ENCODE peak calls at places on chromosomes 16 and 17, in eight cellular contexts. Q is PC-9, N is AG10803, A is ovary, M is adrenal gland, T is coronary artery, R is fibroblast of the aortic adventitia, O is OCI-LY7. F is an unnamed sample.

GRCh38 chr16:78106659-78107058 is 7.2 kb downstream of the WWOX start:
- DNase-seq in O (no peak), A (no peak), M (no peak), R (no peak), N (no peak), T (no peak), Q (no peak), F (no peak)

GRCh38 chr17:3557768-3558583 is at the start of gene TRPV3:
- DNase-seq in O (no peak), Q (peak), A (no peak), R (peak), M (peak), N (peak), T (no peak), F (no peak)

GRCh38 chr17:44767493-44767892 is 8.7 kb downstream of the ADAM11 start:
- DNase-seq in T (no peak), A (no peak), N (no peak), Q (no peak), O (peak), M (no peak), R (no peak), F (no peak)

GRCh38 chr17:76145231-76146052 is 4.4 kb upstream of the FOXJ1 start:
- DNase-seq in A (no peak), Q (no peak), M (no peak), O (peak), N (no peak), R (no peak), T (no peak), F (no peak)

GRCh38 chr16:2819939-2820835 is 3.1 kb downstream of the PRSS21 start:
- DNase-seq in Q (no peak), N (no peak), O (no peak), A (no peak), T (no peak), R (no peak), M (no peak), F (no peak)

GRCh38 chr17:50661795-50662391 is 27.2 kb downstream of the ABCC3 start:
- DNase-seq in A (no peak), Q (peak), R (peak), O (peak), N (peak), T (no peak), M (peak), F (no peak)

GRCh38 chr16:1688807-1689560 is 10.9 kb downstream of the JPT2 start:
- DNase-seq in T (no peak), R (peak), A (no peak), Q (peak), N (no peak), O (no peak), M (no peak), F (peak)

GRCh38 chr17:41098476-41098875 is 534 bp upstream of the KRTAP4-8 start:
- DNase-seq in Q (no peak), O (no peak), A (no peak), T (no peak), M (no peak), R (no peak), N (peak), F (no peak)

GRCh38 chr17:35748323-35748960 is 4.6 kb downstream of the GAS2L2 start:
- DNase-seq in M (peak), A (no peak), N (no peak), R (no peak), O (no peak), Q (peak), T (no peak), F (no peak)

GRCh38 chr16:60331168-60331567 is 1597.1 kb upstream of the GOT2 start:
- DNase-seq in Q (no peak), R (no peak), M (no peak), T (no peak), N (no peak), A (no peak), O (no peak), F (no peak)

GRCh38 chr17:61420128-61420527 is 20.5 kb downstream of the TBX2 start:
- DNase-seq in Q (no peak), A (no peak), O (no peak), M (no peak), T (no peak), R (no peak), N (no peak), F (no peak)

GRCh38 chr17:73586921-73587680 is 57.1 kb downstream of the SDK2 start:
- DNase-seq in R (no peak), O (peak), T (no peak), M (peak), A (no peak), N (no peak), Q (no peak), F (no peak)

GRCh38 chr16:27624154-27625049 is 74.5 kb downstream of the KATNIP start:
- DNase-seq in O (no peak), R (no peak), M (no peak), T (no peak), Q (no peak), N (no peak), A (no peak), F (no peak)

GRCh38 chr16:82302007-82302733 is 132.1 kb upstream of the MPHOSPH6 start:
- DNase-seq in Q (no peak), T (no peak), A (no peak), R (no peak), N (no peak), O (no peak), M (no peak), F (no peak)

GRCh38 chr17:38890410-38890746 is 20.5 kb downstream of the LASP1 start:
- DNase-seq in T (no peak), O (no peak), M (no peak), R (no peak), N (no peak), A (no peak), Q (no peak), F (no peak)

GRCh38 chr16:1042776-1043349 is 29.7 kb upstream of the SSTR5 start:
- DNase-seq in R (no peak), M (no peak), T (no peak), Q (no peak), A (no peak), N (no peak), O (no peak), F (no peak)

GRCh38 chr17:70968302-70968701 is 799.0 kb downstream of the KCNJ2 start:
- DNase-seq in M (no peak), O (no peak), Q (no peak), A (no peak), T (no peak), R (no peak), N (no peak), F (no peak)

GRCh38 chr16:87380875-87381274 is 2.7 kb downstream of the FBXO31 start:
- DNase-seq in O (no peak), N (peak), T (no peak), A (no peak), M (no peak), R (peak), Q (no peak), F (no peak)

GRCh38 chr17:41681776-41682175 is 6.9 kb upstream of the EIF1 start:
- DNase-seq in M (no peak), Q (no peak), O (no peak), N (no peak), A (no peak), R (no peak), T (no peak), F (no peak)

GRCh38 chr17:17535957-17536356 is 39.8 kb upstream of the RASD1 start:
- DNase-seq in R (no peak), N (peak), T (peak), M (peak), O (no peak), Q (no peak), A (no peak), F (no peak)

GRCh38 chr17:58641937-58642336 is 49.9 kb downstream of the TEX14 start:
- DNase-seq in Q (no peak), R (no peak), A (no peak), M (no peak), N (no peak), O (no peak), T (no peak), F (no peak)

DNA sequence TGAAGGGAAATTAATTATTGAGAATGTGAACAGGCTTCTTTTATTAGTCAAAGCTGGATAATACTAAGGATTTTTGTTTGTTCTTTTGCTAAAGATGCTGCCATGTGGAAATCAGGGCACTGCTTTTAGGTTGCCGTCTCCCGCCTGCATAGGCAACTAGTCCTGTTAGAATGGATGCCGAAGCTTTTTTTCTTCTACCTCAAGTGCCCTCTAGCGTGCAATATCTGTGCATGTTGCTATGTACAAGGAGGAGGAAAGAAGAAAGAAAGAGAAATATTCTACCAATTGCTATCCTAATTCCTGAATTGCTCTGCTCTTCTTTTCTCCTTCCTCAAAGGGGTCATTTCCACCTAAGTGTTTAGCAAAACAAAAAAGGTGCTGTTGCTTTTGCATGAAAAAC is 5.2 kb upstream of the CDH8 start:
- DNase-seq in A (no peak), N (peak), T (no peak), R (no peak), O (peak), Q (no peak), M (peak), F (peak)
- TF ChIP-seq CTCF in A (no peak), N (peak), T (no peak), R (no peak), O (peak), Q (peak), M (peak), F (peak)

DNA sequence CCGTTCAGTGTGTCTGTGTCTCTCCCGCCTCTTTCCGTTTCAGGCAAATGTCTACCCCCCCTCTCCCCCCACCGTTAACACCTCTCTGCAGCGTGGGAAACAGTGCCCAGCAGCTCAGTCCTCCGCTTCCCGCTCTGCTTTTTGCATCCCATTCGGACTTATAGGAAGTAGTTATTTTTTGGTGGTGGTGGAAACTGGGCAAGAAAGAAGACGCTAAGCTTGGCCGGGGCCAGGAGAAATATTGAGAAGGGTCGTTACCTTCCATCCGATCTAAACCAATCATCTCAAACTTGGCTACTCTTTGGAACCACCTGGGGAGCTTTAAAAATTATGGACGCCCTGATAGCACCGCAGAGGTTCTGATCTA is 504 bp upstream of the HLF start:
- DNase-seq in R (no peak), T (no peak), A (no peak), M (no peak), N (no peak), O (no peak), Q (no peak), F (no peak)
- H3K4me3 ChIP-seq in R (no peak), T (peak), A (peak), M (no peak), N (no peak), O (no peak), Q (no peak), F (no peak)

GRCh38 chr16:9050102-9050830 is 41.2 kb upstream of the HAPSTR1 start:
- DNase-seq in N (no peak), A (no peak), M (no peak), O (peak), T (no peak), R (no peak), Q (no peak), F (no peak)
- TF ChIP-seq CTCF in N (peak), A (no peak), M (no peak), O (peak), T (no peak), R (peak), Q (peak), F (peak)

DNA sequence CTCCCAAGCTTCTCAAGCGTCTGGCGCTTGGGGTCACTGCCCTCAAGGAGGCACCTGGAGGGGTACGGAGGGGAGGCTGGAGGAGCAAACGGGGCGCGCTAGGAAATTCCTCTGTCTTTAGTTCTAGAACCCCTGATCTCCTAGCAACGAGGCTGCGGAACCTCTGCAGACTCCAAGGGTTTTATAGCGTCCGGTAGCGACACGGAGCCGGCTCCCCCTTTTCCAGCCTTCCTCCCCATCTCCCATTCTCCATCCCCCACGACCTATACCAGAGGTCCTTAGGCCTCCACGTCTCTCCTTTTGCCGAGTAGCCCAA is 601 bp upstream of the CDIPT start:
- DNase-seq in N (no peak), O (no peak), A (no peak), Q (no peak), R (no peak), M (no peak), T (no peak), F (no peak)
- H3K4me3 ChIP-seq in N (peak), O (no peak), A (no peak), Q (peak), R (peak), M (peak), T (peak), F (peak)

DNA sequence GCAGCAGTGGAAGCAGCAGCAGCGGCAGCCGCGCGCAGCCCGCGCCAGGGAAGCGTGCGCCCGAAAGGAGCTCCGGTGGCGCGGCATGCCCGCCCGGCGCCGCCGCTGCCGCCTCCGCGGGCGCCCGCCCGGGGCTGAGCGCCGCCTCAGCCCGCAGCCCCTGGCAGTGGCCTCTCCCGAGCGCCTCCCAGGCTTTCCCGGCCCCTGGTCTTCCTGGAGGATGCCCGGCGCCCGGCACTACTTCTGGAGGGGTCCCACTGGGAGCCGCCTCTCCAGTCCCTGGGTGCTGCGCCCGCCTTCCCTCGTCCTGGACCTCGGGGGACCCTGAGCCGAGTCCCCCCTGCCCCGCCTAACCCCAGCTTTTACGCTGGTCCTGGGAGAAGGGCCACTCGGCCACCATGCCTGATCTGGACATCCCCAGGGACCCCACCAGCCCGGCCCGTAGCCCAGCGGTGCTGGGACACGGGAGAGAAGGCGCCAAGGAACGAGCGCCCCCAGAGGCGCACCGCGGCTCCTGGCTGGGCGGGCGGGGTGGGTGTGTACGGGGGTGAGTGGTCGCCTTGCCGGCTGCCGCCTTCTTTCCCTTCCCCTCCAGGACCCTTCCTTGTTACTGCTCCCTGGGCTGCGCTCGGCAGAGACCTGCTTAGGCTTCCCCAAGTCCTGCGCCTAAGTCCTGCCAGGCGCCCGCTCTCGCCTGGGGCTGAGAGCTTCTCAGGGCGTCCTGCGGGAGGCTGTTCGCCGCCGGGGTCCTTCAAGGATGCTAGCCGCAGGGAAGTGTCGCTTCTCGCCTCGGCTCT is 713 bp downstream of the ASIC2 start:
- DNase-seq in T (no peak), R (peak), M (no peak), Q (peak), N (no peak), O (no peak), A (no peak), F (no peak)
- TF ChIP-seq CTCF in T (no peak), R (peak), M (peak), Q (no peak), N (peak), O (no peak), A (no peak), F (no peak)

DNA sequence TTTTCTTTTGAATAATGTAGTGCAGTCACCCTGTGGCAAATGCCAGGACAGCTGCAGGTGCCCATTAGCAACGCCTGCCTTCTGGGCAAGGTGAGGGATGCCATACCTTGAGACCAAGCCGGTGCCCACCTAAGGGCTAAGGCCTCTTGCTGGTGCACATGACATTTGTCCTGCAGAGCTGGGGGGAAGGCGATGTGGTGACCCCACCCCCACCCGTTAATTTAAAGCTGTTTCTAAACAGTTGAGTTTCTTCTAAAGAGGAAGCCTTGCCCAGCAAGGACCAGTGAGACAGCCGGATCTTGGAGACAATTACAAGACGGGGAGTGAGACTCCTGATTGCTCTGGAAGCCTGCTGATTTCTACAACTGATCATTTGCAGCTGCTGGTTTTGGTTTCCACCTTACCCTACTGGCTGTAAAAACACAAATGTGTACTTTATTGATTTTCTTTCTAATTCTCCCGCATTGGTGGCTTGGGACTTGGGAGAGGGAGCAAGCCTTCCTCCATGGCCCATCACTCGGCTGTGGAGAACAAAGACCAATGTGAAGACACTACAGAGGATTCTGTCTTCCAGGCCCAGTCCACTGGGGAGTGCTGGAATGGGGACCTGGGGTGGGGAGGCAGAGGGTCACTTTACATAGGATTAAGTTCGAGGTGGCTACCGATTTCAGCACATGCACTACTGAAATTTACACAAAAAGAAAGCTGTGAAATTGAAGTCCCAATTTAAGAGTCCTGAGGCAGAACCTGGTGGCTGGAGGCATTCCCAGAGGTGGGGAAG is 2.7 kb downstream of the CDK5R1 start:
- DNase-seq in M (no peak), T (no peak), O (no peak), A (no peak), R (no peak), N (no peak), Q (no peak), F (no peak)
- H3K4me3 ChIP-seq in M (no peak), T (no peak), O (no peak), A (no peak), R (no peak), N (no peak), Q (no peak), F (no peak)